ENCODE peak calls at places on chromosomes 12 and 14, in seven cellular contexts. B is HCT116, O is GM12878, X is K562, I is Panc1, C is upper lobe of left lung, Y is HepG2. G is an unnamed sample.

GRCh38 chr14:52052289-52052943 is 16.4 kb downstream of the NID2 start:
- ATAC-seq in C (no peak), I (no peak), X (no peak), O (no peak), Y (no peak), B (no peak), G (peak)

GRCh38 chr14:52402812-52403526 is 88.9 kb downstream of the PTGER2 start:
- ATAC-seq in Y (no peak), B (no peak), X (no peak), C (no peak), O (peak), I (no peak), G (no peak)

GRCh38 chr12:10801727-10802126 is 700 bp downstream of the TAS2R7 start:
- ATAC-seq in B (no peak), X (no peak), O (no peak), I (no peak), Y (no peak), C (no peak), G (no peak)

GRCh38 chr12:68910128-68910527 is 22.8 kb downstream of the CPM start:
- ATAC-seq in X (no peak), O (no peak), Y (no peak), C (no peak), B (no peak), I (no peak), G (no peak)

GRCh38 chr12:5715076-5715475 is 230.0 kb downstream of the ANO2 start:
- ATAC-seq in B (no peak), X (no peak), I (no peak), O (no peak), Y (no peak), C (no peak), G (no peak)

GRCh38 chr14:69617796-69618195 is 6.4 kb downstream of the SUSD6 start:
- ATAC-seq in I (no peak), O (no peak), B (no peak), Y (no peak), C (no peak), X (no peak), G (no peak)

GRCh38 chr12:105201389-105201788 is 34.6 kb downstream of the APPL2 start:
- ATAC-seq in O (no peak), I (no peak), Y (no peak), B (no peak), C (no peak), X (no peak), G (no peak)

GRCh38 chr12:110885152-110885840 is 35.1 kb downstream of the MYL2 start:
- ATAC-seq in X (no peak), B (no peak), I (no peak), O (no peak), C (no peak), Y (no peak), G (no peak)

GRCh38 chr12:94699796-94700195 is 49.4 kb upstream of the TMCC3 start:
- ATAC-seq in O (no peak), B (no peak), I (no peak), X (no peak), Y (no peak), C (no peak), G (no peak)

GRCh38 chr12:4141344-4142270 is 132.0 kb upstream of the CCND2 start:
- ATAC-seq in Y (peak), X (peak), O (peak), C (no peak), I (no peak), B (no peak), G (no peak)

GRCh38 chr12:94372379-94372930 is 87.2 kb downstream of the CEP83 start:
- ATAC-seq in C (no peak), O (peak), X (no peak), B (no peak), I (no peak), Y (no peak), G (no peak)

GRCh38 chr12:98483621-98484455 is 31.6 kb upstream of the TMPO start:
- ATAC-seq in I (no peak), C (no peak), Y (no peak), B (no peak), O (no peak), X (no peak), G (no peak)

GRCh38 chr12:53550595-53550994 is 43.3 kb upstream of the NPFF start:
- ATAC-seq in B (no peak), O (no peak), I (no peak), X (no peak), C (no peak), Y (no peak), G (no peak)

GRCh38 chr12:18355429-18355828 is 94.1 kb downstream of the PIK3C2G start:
- ATAC-seq in O (no peak), Y (no peak), C (no peak), X (no peak), I (no peak), B (no peak), G (no peak)

GRCh38 chr14:81406863-81407262 is 6.7 kb upstream of the STON2 start:
- ATAC-seq in I (no peak), B (no peak), O (no peak), C (no peak), X (no peak), Y (no peak), G (peak)

GRCh38 chr12:60475825-60476224 is 880.0 kb downstream of the SLC16A7 start:
- ATAC-seq in O (no peak), I (no peak), X (no peak), C (no peak), B (no peak), Y (no peak), G (no peak)

GRCh38 chr12:104057771-104058197 is 6.5 kb upstream of the HCFC2 start:
- ATAC-seq in O (peak), B (peak), X (peak), C (no peak), Y (peak), I (peak), G (no peak)

GRCh38 chr12:92234533-92234932 is 88.9 kb upstream of the BTG1 start:
- ATAC-seq in I (no peak), C (no peak), Y (no peak), X (peak), B (no peak), O (no peak), G (no peak)

GRCh38 chr14:81455344-81455743 is 55.2 kb upstream of the STON2 start:
- ATAC-seq in B (no peak), I (no peak), Y (no peak), O (peak), C (no peak), X (peak), G (no peak)

GRCh38 chr14:50232276-50232642 is 881 bp upstream of the SOS2 start:
- ATAC-seq in B (peak), O (no peak), X (peak), C (no peak), Y (peak), I (peak), G (no peak)

GRCh38 chr12:4535871-4536270 is 2.8 kb upstream of the RAD51AP1 start:
- ATAC-seq in Y (no peak), O (no peak), I (no peak), X (no peak), B (no peak), C (no peak), G (no peak)

GRCh38 chr12:132239796-132240668 is 89.4 kb downstream of the GALNT9 start:
- ATAC-seq in Y (no peak), B (no peak), O (no peak), I (no peak), X (no peak), C (peak), G (no peak)

GRCh38 chr14:104820669-104821228 is 19.8 kb downstream of the ZBTB42 start:
- ATAC-seq in C (peak), X (peak), I (peak), O (no peak), B (peak), Y (peak), G (peak)

GRCh38 chr12:96248532-96248931 is 54.4 kb downstream of the ELK3 start:
- ATAC-seq in X (no peak), O (no peak), Y (no peak), C (no peak), I (no peak), B (no peak), G (no peak)

GRCh38 chr14:92632546-92633273 is 115.7 kb downstream of the LGMN start:
- ATAC-seq in C (no peak), O (no peak), X (no peak), Y (no peak), B (no peak), I (no peak), G (no peak)

GRCh38 chr14:74980746-74981661 is 21.7 kb upstream of the EIF2B2 start:
- ATAC-seq in I (peak), O (no peak), C (no peak), X (no peak), Y (no peak), B (no peak), G (peak)
- TF ChIP-seq POLR2AphosphoS5 in I (no peak), O (no peak), C (no peak), X (no peak), Y (no peak), B (no peak), G (no peak)

DNA sequence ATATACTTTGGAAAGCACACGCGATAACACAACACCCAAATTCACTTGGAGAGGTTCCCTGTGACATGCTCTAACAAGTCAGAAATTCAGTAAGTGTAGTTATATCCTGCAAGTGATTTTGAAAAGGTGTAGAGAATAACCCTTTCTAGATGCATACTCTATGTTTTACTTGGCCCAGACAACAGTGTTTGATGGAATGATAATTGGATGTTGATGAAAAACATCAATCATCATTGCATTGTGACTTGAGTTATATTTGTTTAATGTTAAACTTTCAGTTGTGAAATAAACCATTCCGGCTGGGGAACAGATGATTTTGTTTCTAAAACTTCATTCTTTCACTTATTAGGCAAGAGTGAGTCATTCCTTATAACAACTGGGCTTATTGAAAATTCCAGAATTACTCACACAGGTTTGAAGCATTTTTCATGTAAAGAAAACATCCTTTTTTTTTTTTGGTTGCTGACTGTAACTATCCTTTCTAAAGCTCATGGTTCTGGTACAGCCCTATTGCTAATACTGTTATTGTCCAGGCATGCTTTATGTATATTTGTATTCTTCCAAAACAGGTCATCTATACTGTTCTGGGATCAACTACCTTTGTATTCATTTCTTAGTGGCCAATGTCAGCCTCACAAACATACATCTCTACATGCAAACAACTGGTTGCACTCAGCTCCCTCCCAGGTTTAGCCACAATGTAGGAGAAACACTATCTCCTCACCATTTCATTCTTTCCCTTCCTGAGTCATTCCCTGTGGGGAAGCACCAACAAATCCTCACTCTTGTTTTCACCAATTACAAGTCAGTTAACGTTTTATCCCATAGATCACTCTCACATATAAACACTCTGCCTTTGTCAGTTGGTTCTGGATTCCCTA is 121.2 kb upstream of the LRIG3 start:
- ATAC-seq in I (peak), C (no peak), X (no peak), B (peak), O (no peak), Y (no peak), G (peak)
- TF ChIP-seq POLR2AphosphoS5 in I (no peak), C (no peak), X (no peak), B (no peak), O (no peak), Y (no peak), G (peak)

DNA sequence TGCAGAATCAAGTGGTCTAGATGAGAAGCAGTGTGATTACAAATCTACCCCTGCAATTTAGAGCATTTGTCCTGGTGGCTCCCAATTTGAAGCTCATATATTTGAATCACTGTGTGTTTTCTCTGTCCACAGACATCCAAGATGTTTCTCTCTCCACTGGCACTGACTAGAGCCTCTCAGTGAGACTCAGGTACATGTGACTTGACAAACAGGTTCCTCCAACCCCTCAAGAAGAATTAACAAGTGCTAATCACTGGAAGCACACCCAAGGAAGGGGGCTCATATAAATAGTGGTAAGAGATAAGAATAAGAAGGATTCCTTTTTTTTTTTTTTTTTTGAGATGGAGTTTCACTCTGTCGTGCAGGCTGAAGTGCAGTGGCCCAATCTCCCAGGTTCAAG is 20.5 kb downstream of the OR10G2 start:
- ATAC-seq in X (no peak), C (peak), I (no peak), Y (no peak), B (no peak), O (no peak), G (no peak)
- TF ChIP-seq POLR2AphosphoS5 in X (no peak), C (no peak), I (no peak), Y (no peak), B (no peak), O (no peak), G (no peak)

GRCh38 chr12:7128681-7129593 is at the start of gene RBP5:
- ATAC-seq in O (no peak), X (peak), I (no peak), Y (peak), B (no peak), C (no peak), G (no peak)
- TF ChIP-seq POLR2AphosphoS5 in O (no peak), X (peak), I (no peak), Y (peak), B (no peak), C (no peak), G (no peak)

GRCh38 chr12:26874501-26875296 is 41.7 kb upstream of the ITPR2 start:
- ATAC-seq in C (no peak), Y (no peak), I (no peak), B (no peak), O (peak), X (peak), G (no peak)

GRCh38 chr12:26880625-26881024 is 47.6 kb upstream of the ITPR2 start:
- ATAC-seq in B (no peak), Y (no peak), I (no peak), O (no peak), X (no peak), C (no peak), G (no peak)

GRCh38 chr12:26878661-26879119 is 45.7 kb upstream of the ITPR2 start:
- ATAC-seq in X (no peak), O (peak), C (peak), Y (peak), I (no peak), B (no peak), G (peak)
- TF ChIP-seq POLR2AphosphoS5 in X (no peak), O (no peak), C (no peak), Y (no peak), I (no peak), B (no peak), G (no peak)

GRCh38 chr12:203462-204260 is 10.3 kb downstream of the SLC6A12 start:
- ATAC-seq in C (no peak), O (no peak), I (no peak), B (no peak), X (peak), Y (no peak), G (peak)

GRCh38 chr12:203074-203461 is 10.9 kb downstream of the SLC6A12 start:
- ATAC-seq in X (no peak), I (no peak), C (no peak), Y (no peak), B (no peak), O (no peak), G (no peak)

GRCh38 chr12:204261-204678 is 9.7 kb downstream of the SLC6A12 start:
- ATAC-seq in X (no peak), O (no peak), Y (no peak), C (no peak), B (no peak), I (no peak), G (no peak)

GRCh38 chr12:201361-201760 is 12.6 kb downstream of the SLC6A12 start:
- ATAC-seq in Y (no peak), X (no peak), I (no peak), C (no peak), O (no peak), B (no peak), G (no peak)

DNA sequence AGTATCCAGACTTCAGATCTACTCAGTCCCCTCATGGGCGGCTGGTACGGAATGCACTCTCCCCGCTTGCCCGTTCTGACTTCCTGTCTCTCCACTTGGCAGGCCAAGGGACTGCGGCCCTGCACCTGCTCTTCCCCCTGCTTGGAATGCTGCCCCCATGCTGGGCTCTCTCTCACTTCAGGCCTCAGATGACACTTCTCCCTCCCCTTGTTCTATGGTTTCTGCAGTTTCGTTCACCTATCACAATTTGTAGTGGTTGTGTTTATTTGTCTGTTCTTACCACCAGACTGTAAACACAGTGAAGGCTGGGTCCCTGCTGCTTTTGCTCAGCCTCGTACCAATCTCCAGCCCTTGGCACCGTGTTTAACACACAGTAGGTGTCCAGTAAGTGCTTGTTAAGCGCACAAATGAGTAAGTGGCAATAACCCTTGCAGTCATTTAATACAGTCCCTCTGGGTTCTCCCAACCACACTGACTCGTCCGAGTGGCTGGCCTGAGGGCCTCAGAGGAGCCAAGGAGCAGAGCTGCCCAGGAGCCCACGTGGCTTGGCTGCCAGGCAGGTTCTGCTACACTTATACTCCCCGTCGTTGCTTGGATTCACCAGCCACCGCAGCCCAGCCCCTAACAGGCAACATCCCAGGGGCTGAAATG is 11.8 kb downstream of the SLC6A12 start:
- ATAC-seq in I (no peak), B (peak), Y (no peak), C (peak), X (no peak), O (no peak), G (no peak)
- TF ChIP-seq POLR2AphosphoS5 in I (no peak), B (no peak), Y (no peak), C (no peak), X (no peak), O (no peak), G (no peak)

G was measured in gastroesophageal sphincter.